ENCODE peak calls at places on chromosomes 7 and 10, in four cellular contexts. D is HCT116, V is HepG2, I is SK-N-SH. Q is an unnamed sample.

GRCh38 chr7:50197547-50197946 is 104.5 kb upstream of the ZPBP start:
- DNase-seq in D (peak; percentile 68), V (peak; percentile 58), I (no peak), Q (no peak)

GRCh38 chr10:110817614-110818013 is 54.1 kb upstream of the PDCD4 start:
- DNase-seq in V (no peak), I (no peak), D (no peak), Q (no peak)

GRCh38 chr7:27435461-27435860 is 192.9 kb downstream of the EVX1 start:
- DNase-seq in D (no peak), I (no peak), V (no peak), Q (no peak)

GRCh38 chr10:86709786-86710185 is 41.5 kb downstream of the LDB3 start:
- DNase-seq in V (no peak), I (no peak), D (no peak), Q (no peak)

GRCh38 chr10:112510384-112510783 is 63.4 kb downstream of the VTI1A start:
- DNase-seq in I (no peak), V (no peak), D (no peak), Q (no peak)

GRCh38 chr7:151251328-151251925 is 2.9 kb upstream of the SMARCD3 start:
- DNase-seq in D (no peak), I (peak; percentile 97), V (no peak), Q (peak; percentile 55)

GRCh38 chr10:17548162-17548561 is 69.0 kb downstream of the HACD1 start:
- DNase-seq in D (no peak), I (no peak), V (no peak), Q (no peak)

GRCh38 chr10:117169480-117169879 is 27.8 kb upstream of the KCNK18 start:
- DNase-seq in I (no peak), V (no peak), D (no peak), Q (no peak)

GRCh38 chr7:46139079-46139478 is 218.0 kb upstream of the IGFBP3 start:
- DNase-seq in D (no peak), I (no peak), V (no peak), Q (peak; percentile 87)

GRCh38 chr10:79142522-79143309 is 74.0 kb downstream of the ZMIZ1 start:
- DNase-seq in I (no peak), D (no peak), V (no peak), Q (no peak)

GRCh38 chr7:483656-484364 is 35.8 kb downstream of the PDGFA start:
- DNase-seq in V (no peak), I (no peak), D (no peak), Q (no peak)

GRCh38 chr10:84329986-84330651 is 1.7 kb downstream of the CCSER2 start:
- DNase-seq in V (no peak), D (no peak), I (no peak), Q (no peak)

GRCh38 chr10:84329094-84329611 is 764 bp downstream of the CCSER2 start:
- DNase-seq in V (peak; percentile 47), I (peak; percentile 40), D (no peak), Q (peak; percentile 46)

GRCh38 chr10:84333864-84334451 is 5.6 kb downstream of the CCSER2 start:
- DNase-seq in I (no peak), V (no peak), D (no peak), Q (peak; percentile 40)

GRCh38 chr10:84331091-84331490 is 2.7 kb downstream of the CCSER2 start:
- DNase-seq in D (no peak), I (no peak), V (no peak), Q (no peak)

GRCh38 chr10:84328303-84329093 is at the start of gene CCSER2:
- DNase-seq in D (peak; percentile 88), I (peak; percentile 100), V (peak; percentile 88), Q (peak; percentile 96)
- TF ChIP-seq JUND in D (no peak), I (no peak), V (no peak), Q (no peak)

GRCh38 chr10:72509951-72510350 is 115.9 kb downstream of the MICU1 start:
- DNase-seq in V (no peak), D (no peak), I (no peak), Q (no peak)
- TF ChIP-seq JUND in V (no peak), D (no peak), I (no peak), Q (no peak)

DNA sequence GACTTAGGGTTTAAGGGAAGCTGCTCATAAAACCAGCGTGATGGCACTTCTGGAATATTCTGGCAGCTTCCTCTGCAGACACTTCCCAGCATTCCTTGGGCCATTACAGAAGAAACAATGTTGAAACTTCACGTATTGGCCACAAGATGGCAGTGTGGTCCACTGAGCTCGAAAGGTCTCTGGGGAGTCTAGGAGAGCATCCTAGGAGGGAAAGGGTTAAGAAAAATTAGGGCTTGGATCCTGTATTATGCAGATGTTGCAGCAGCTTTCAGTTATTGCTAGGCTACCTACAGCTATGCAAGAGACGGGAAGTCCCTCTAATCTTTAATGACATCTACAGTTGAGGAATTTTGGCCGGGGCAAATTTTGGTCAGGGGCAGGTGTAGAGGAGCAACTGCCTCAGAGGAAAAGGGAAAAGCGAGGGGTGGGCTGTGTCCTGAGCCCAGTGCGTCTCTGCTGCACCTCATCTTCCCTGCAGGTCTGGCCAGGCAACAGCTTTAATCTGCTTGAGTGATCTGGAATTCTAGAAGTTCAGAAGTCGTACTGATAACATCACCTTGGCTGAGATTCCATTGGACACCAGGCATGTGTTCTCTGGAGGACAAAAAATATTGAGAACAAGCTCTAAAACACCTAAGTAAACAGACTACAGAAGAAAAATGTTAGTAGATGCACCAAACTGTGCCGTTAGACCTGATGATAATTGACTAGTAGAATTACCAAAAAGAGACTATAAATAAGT is 220.8 kb upstream of the PRSS58 start:
- DNase-seq in D (peak; percentile 48), V (peak; percentile 17), I (peak; percentile 52), Q (peak; percentile 71)
- TF ChIP-seq JUND in D (no peak), V (no peak), I (no peak), Q (no peak)

GRCh38 chr10:15898046-15898445 is 37.7 kb upstream of the MINDY3 start:
- DNase-seq in I (peak; percentile 12), V (no peak), D (no peak), Q (no peak)
- TF ChIP-seq JUND in I (no peak), V (no peak), D (no peak), Q (no peak)

GRCh38 chr7:102045681-102046372 is 228.4 kb downstream of the CUX1 start:
- DNase-seq in I (peak; percentile 64), V (no peak), D (no peak), Q (no peak)
- TF ChIP-seq JUND in I (no peak), V (no peak), D (no peak), Q (no peak)

GRCh38 chr7:129568240-129568639 is 43.3 kb upstream of the NRF1 start:
- DNase-seq in D (no peak), V (no peak), I (no peak), Q (no peak)

GRCh38 chr7:129571201-129571600 is 40.3 kb upstream of the NRF1 start:
- DNase-seq in I (no peak), D (no peak), V (no peak), Q (no peak)

GRCh38 chr7:129569326-129569725 is 42.2 kb upstream of the NRF1 start:
- DNase-seq in V (no peak), I (no peak), D (no peak), Q (no peak)

GRCh38 chr7:129572205-129572604 is 39.3 kb upstream of the NRF1 start:
- DNase-seq in D (no peak), V (no peak), I (no peak), Q (no peak)

GRCh38 chr7:129569811-129570215 is 41.7 kb upstream of the NRF1 start:
- DNase-seq in I (no peak), D (peak; percentile 63), V (peak; percentile 89), Q (no peak)
- TF ChIP-seq JUND in I (peak; percentile 88), D (peak; percentile 85), V (peak; percentile 84), Q (no peak)

GRCh38 chr7:134420509-134421125 is 38.3 kb downstream of the AKR1B1 start:
- DNase-seq in I (peak; percentile 77), V (peak; percentile 61), D (peak; percentile 23), Q (peak; percentile 75)
- TF ChIP-seq JUND in I (no peak), V (no peak), D (no peak), Q (no peak)

GRCh38 chr7:87878208-87878735 is 2.0 kb downstream of the DBF4 start:
- DNase-seq in D (no peak), I (no peak), V (no peak), Q (no peak)

GRCh38 chr7:87876759-87877234 is 504 bp downstream of the DBF4 start:
- DNase-seq in V (peak; percentile 41), I (peak; percentile 77), D (no peak), Q (peak; percentile 20)

GRCh38 chr7:87876040-87876758 is at the start of the genes DBF4 and SLC25A40:
- DNase-seq in D (peak; percentile 88), I (peak; percentile 97), V (peak; percentile 93), Q (peak; percentile 97)

GRCh38 chr7:87875151-87876039 is 765 bp downstream of the SLC25A40 start:
- DNase-seq in D (no peak), I (peak; percentile 86), V (peak; percentile 18), Q (peak; percentile 28)

GRCh38 chr7:87877641-87878040 is 1.3 kb downstream of the DBF4 start:
- DNase-seq in I (no peak), D (no peak), V (no peak), Q (no peak)
- TF ChIP-seq JUND in I (no peak), D (no peak), V (no peak), Q (no peak)

GRCh38 chr10:97889461-97890265 is 40.0 kb downstream of the GOLGA7B start:
- DNase-seq in V (no peak), D (peak; percentile 66), I (peak; percentile 54), Q (peak; percentile 16)
- TF ChIP-seq JUND in V (no peak), D (no peak), I (no peak), Q (no peak)